ENCODE peak calls at places on chromosome 6, in five cellular contexts. J is tibial nerve, U is HCT116, G is A549, E is colonic mucosa. Z is an unnamed sample.
A peak's percentile ranks its signal among the peaks of the same experiment; 100 is the strongest.

GRCh38 chr6:154319231-154319858 is 37.3 kb downstream of the IPCEF1 start:
- DNase-seq in J (no peak), U (no peak), G (no peak), E (no peak), Z (peak; percentile 55)

GRCh38 chr6:12408752-12409151 is 118.6 kb downstream of the EDN1 start:
- DNase-seq in J (no peak), U (no peak), G (no peak), E (no peak), Z (no peak)

GRCh38 chr6:147347179-147347881 is 143.1 kb downstream of the STXBP5 start:
- DNase-seq in J (no peak), U (no peak), G (no peak), E (no peak), Z (no peak)

GRCh38 chr6:5395719-5396118 is 134.4 kb downstream of the FARS2 start:
- DNase-seq in J (no peak), U (no peak), G (no peak), E (no peak), Z (no peak)

GRCh38 chr6:12298017-12298958 is 8.1 kb downstream of the EDN1 start:
- DNase-seq in J (no peak), U (no peak), G (no peak), E (no peak), Z (no peak)

GRCh38 chr6:26272171-26272631 is 92.8 kb upstream of the BTN3A2 start:
- DNase-seq in J (no peak), U (no peak), G (no peak), E (peak; percentile 65), Z (peak; percentile 60)

GRCh38 chr6:82740066-82740465 is 325.6 kb downstream of the UBE3D start:
- DNase-seq in J (no peak), U (no peak), G (no peak), E (no peak), Z (no peak)

GRCh38 chr6:33296797-33297405 is 1.8 kb downstream of the RGL2 start:
- DNase-seq in J (no peak), U (no peak), G (no peak), E (peak; percentile 20), Z (no peak)

GRCh38 chr6:81614292-81614691 is 138.2 kb downstream of the TENT5A start:
- DNase-seq in J (no peak), U (no peak), G (no peak), E (peak; percentile 61), Z (peak; percentile 28)

GRCh38 chr6:12969933-12970332 is 253.4 kb downstream of the PHACTR1 start:
- DNase-seq in J (no peak), U (no peak), G (no peak), E (no peak), Z (no peak)

GRCh38 chr6:11705069-11705468 is 73.5 kb downstream of the ADTRP start:
- DNase-seq in J (no peak), U (no peak), G (no peak), E (no peak), Z (no peak)

GRCh38 chr6:4950076-4950475 is 53.8 kb downstream of the RPP40 start:
- DNase-seq in J (no peak), U (no peak), G (no peak), E (no peak), Z (no peak)

DNA sequence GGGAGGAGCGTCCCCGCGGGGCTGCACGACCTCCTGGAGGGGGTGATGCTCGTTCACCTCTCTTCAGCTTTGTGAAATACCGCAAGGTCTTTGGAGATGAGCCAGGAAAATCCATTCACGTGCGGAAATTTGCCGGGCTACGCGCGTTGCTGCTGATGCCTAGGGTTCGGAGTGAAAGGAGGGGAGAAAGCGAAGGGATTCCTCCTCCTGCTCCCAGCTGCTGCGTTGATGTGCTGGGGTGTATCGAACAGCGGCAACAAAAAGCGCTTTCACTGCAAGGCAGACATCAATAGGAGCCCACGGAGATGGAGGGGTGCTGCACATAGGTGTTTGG is 391 bp upstream of the B3GAT2 start:
- DNase-seq in J (no peak), U (no peak), G (no peak), E (no peak), Z (no peak)
- H3K4me3 ChIP-seq in J (peak overlapping the region; percentile 44), U (no peak overlapping the region), G (no peak overlapping the region), E (peak overlapping the region; percentile 37), Z (no peak overlapping the region)

DNA sequence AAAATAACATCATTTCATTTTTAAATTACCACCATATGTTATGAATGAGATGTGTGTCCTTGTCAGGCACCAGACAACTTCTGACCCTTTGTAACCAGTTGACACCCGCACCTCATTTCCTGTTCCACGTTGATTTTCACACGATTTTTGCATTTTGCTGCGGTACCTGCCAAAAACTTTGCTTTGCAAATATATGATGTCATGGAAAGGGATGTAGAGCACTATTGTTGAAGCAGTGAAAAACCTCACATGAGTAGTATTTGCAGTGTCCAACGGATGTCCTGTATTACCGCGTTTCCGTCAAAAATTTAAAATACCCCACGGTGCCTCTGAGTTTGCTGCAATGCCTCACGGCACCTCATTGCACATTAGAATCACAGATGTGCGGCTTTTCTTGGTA is 115.6 kb downstream of the MTHFD1L start:
- DNase-seq in J (no peak), U (no peak), G (no peak), E (no peak), Z (no peak)
- H3K27ac ChIP-seq in J (no peak overlapping the region), U (no peak overlapping the region), G (no peak overlapping the region), E (no peak overlapping the region), Z (no peak overlapping the region)

GRCh38 chr6:168848797-168849196 is 404.8 kb downstream of the THBS2 start:
- DNase-seq in J (no peak), U (no peak), G (no peak), E (no peak), Z (no peak)

GRCh38 chr6:168852336-168852884 is 401.2 kb downstream of the THBS2 start:
- DNase-seq in J (no peak), U (no peak), G (no peak), E (no peak), Z (no peak)

GRCh38 chr6:168849459-168849858 is 404.2 kb downstream of the THBS2 start:
- DNase-seq in J (no peak), U (no peak), G (no peak), E (no peak), Z (no peak)

DNA sequence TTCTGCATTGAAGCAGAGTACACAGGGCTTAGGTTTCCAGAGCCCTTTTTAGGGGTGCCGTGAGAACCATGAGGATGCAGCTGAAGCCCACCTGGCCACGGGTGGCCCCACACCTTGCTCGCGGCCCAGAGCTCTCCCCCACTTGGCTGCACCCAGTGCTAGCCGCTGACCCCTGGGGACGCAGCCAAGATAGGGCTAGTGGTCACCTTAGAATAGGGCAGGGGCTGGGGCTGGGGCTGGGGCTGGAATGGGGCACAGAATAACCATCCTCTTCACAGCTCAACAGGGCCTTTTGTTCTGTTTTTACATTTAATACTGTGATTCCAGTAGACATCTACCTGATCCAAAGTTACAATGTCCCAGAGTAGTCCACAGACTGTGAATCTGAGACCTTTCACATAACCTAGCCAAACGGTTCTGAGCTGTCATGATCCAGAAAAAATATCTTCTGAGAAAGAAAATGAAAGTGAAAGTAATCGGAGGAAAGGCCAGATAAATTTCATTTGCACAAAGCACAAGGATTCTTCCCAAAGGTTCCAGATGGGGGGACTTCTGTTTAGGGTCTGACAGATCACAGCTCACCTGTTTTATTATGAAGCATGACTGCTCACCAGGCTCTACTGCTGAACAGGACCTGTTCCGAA is 402.1 kb downstream of the THBS2 start:
- DNase-seq in J (no peak), U (no peak), G (no peak), E (no peak), Z (no peak)
- H3K4me3 ChIP-seq in J (peak overlapping the region; percentile 31), U (no peak overlapping the region), G (no peak overlapping the region), E (no peak overlapping the region), Z (no peak overlapping the region)

GRCh38 chr6:16295471-16295870 is 57.1 kb downstream of the GMPR start:
- DNase-seq in J (no peak), U (no peak), G (no peak), E (no peak), Z (no peak)
- H3K27ac ChIP-seq in J (no peak overlapping the region), U (no peak overlapping the region), G (no peak overlapping the region), E (no peak overlapping the region), Z (no peak overlapping the region)

Z was measured in SJSA1.